ENCODE peak calls at places on chromosomes 7 and 10, in nine cellular contexts. X, L, H, U, E, W, D, V and O are unnamed samples.
A peak's percentile ranks its signal among the peaks of the same experiment; 100 is the strongest.

GRCh38 chr10:22723343-22723779 is 9.0 kb upstream of the PIP4K2A start:
- DNase-seq in X (no peak), L (no peak), H (no peak), U (no peak), E (no peak), W (no peak), D (no peak), V (no peak), O (no peak)

GRCh38 chr7:121994625-121995410 is 121.9 kb downstream of the PTPRZ1 start:
- DNase-seq in X (no peak), L (peak; percentile 51), H (no peak), U (peak; percentile 48), E (peak; percentile 70), W (peak; percentile 77), D (peak; percentile 51), V (peak; percentile 64), O (peak; percentile 67)

GRCh38 chr10:28375399-28376354 is 72.8 kb upstream of the MPP7 start:
- DNase-seq in X (no peak), L (no peak), H (no peak), U (peak; percentile 66), E (no peak), W (no peak), D (no peak), V (no peak), O (no peak)

GRCh38 chr7:131186816-131187215 is 140.9 kb upstream of the MKLN1 start:
- DNase-seq in X (no peak), L (no peak), H (no peak), U (no peak), E (no peak), W (no peak), D (peak; percentile 18), V (no peak), O (no peak)

GRCh38 chr7:70484255-70484654 is 647.7 kb upstream of the GALNT17 start:
- DNase-seq in X (no peak), L (no peak), H (no peak), U (no peak), E (no peak), W (no peak), D (no peak), V (no peak), O (no peak)

GRCh38 chr7:66837661-66838060 is 83.4 kb upstream of the TMEM248 start:
- DNase-seq in X (peak; percentile 32), L (no peak), H (no peak), U (no peak), E (no peak), W (no peak), D (no peak), V (no peak), O (no peak)

GRCh38 chr7:16416289-16417282 is 4.8 kb downstream of the CRPPA start:
- DNase-seq in X (no peak), L (no peak), H (no peak), U (no peak), E (no peak), W (no peak), D (no peak), V (no peak), O (no peak)

GRCh38 chr7:131072505-131073091 is 255.1 kb upstream of the MKLN1 start:
- DNase-seq in X (no peak), L (no peak), H (no peak), U (no peak), E (no peak), W (peak; percentile 59), D (no peak), V (no peak), O (no peak)

GRCh38 chr7:18125536-18125935 is 97.9 kb upstream of the PRPS1L1 start:
- DNase-seq in X (no peak), L (no peak), H (no peak), U (no peak), E (no peak), W (no peak), D (no peak), V (no peak), O (no peak)

GRCh38 chr7:44489955-44490350 is 505 bp downstream of the NUDCD3 start:
- DNase-seq in X (no peak), L (no peak), H (no peak), U (no peak), E (no peak), W (no peak), D (peak; percentile 19), V (no peak), O (no peak)

GRCh38 chr10:120841522-120842189 is 9.5 kb upstream of the WDR11 start:
- DNase-seq in X (no peak), L (no peak), H (no peak), U (no peak), E (peak; percentile 82), W (no peak), D (no peak), V (peak; percentile 20), O (no peak)

GRCh38 chr10:99658622-99659030 is 683 bp upstream of the ENTPD7 start:
- DNase-seq in X (no peak), L (peak; percentile 85), H (peak; percentile 31), U (peak; percentile 60), E (peak; percentile 39), W (peak; percentile 24), D (peak; percentile 76), V (no peak), O (peak; percentile 16)

GRCh38 chr10:99659868-99660366 is 608 bp downstream of the ENTPD7 start:
- DNase-seq in X (no peak), L (peak; percentile 53), H (no peak), U (no peak), E (no peak), W (no peak), D (no peak), V (no peak), O (no peak)

GRCh38 chr10:99659031-99659867 is at the start of gene ENTPD7:
- DNase-seq in X (peak; percentile 96), L (peak; percentile 97), H (peak; percentile 95), U (peak; percentile 96), E (peak; percentile 93), W (peak; percentile 99), D (peak; percentile 97), V (peak; percentile 82), O (peak; percentile 95)

GRCh38 chr10:99660662-99661369 is 1.5 kb downstream of the ENTPD7 start:
- DNase-seq in X (no peak), L (no peak), H (no peak), U (no peak), E (no peak), W (no peak), D (no peak), V (no peak), O (no peak)

GRCh38 chr10:99661370-99661749 is 2.1 kb downstream of the ENTPD7 start:
- DNase-seq in X (no peak), L (no peak), H (no peak), U (no peak), E (no peak), W (no peak), D (peak; percentile 39), V (peak; percentile 94), O (no peak)
- H3K4me3 ChIP-seq in X (no peak overlapping the region), L (peak overlapping the region; percentile 91), H (peak overlapping the region; percentile 13), U (no peak overlapping the region), E (no peak overlapping the region), W (no peak overlapping the region), D (no peak overlapping the region), V (no peak overlapping the region), O (no peak overlapping the region)

DNA sequence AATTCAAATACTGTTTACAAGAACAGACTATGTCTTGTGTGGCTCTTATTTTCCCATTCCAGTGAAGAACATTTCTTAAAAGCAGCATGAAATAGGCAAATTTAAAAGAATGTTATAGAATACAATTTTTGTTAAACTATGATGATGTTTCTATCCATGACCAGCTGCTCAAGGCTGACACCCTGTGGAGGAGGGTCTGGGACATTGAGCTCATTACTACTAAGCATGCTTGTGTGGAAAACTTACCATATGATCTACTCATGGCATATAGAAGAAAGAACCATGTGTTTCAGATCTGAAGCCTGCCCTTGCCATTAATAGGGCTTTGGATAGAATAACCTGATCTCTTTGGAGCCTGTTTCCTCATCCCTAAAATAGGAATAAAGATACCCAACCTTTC is 125.0 kb downstream of the FOXP2 start:
- DNase-seq in X (no peak), L (no peak), H (no peak), U (no peak), E (peak; percentile 12), W (peak; percentile 20), D (no peak), V (no peak), O (no peak)
- TF ChIP-seq CTCF in X (no peak), L (peak; percentile 23), H (peak; percentile 39), U (no peak), E (peak; percentile 41), W (peak; percentile 36), D (no peak), V (peak; percentile 37), O (no peak)

DNA sequence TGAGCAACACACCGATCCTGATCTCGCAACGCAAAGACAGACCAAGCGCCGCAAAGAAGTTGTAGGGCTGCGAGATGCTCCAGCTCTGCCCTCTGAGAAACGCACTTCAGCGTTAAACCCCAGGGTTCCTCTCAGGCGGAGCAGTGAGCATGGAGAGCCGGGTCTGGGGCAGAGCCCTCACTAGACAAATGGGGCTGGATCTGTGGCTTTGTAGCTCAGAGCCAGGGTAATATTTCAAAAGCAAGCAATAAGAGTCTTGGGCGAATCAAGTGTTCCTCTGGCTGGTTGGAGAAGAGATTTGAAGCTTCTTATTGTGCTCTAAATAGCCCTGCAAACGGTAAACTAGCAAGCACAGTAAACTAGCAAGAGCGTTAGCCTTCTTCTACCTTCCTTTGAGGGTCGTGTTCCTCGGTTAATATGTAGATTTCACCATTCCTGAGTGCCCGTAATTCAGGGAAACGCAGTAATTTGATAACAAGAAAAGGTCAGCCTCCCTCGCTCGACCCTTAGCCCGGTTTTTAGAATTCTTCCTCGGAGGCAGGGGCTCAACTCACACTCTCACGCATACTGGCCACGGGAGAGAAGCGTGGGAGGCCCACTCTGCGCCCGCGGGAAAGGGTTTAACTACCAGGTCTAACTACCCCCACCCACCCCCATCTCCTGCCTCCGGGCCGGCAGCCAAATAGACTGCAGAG is 6.7 kb downstream of the SKAP2 start:
- DNase-seq in X (peak; percentile 64), L (peak; percentile 69), H (no peak), U (peak; percentile 35), E (no peak), W (peak; percentile 77), D (peak; percentile 39), V (no peak), O (no peak)
- H3K4me1 ChIP-seq in X (no peaks in the 10 kb centered on the region), L (no peaks in the 10 kb centered on the region), H (no peaks in the 10 kb centered on the region), U (no peaks in the 10 kb centered on the region), E (peaks cover 20% of the 10 kb centered on the region), W (no peaks in the 10 kb centered on the region), D (peaks cover 14% of the 10 kb centered on the region), V (peaks cover 74% of the 10 kb centered on the region), O (no peaks in the 10 kb centered on the region)

GRCh38 chr7:116728413-116728812 is 56.4 kb downstream of the MET start:
- DNase-seq in X (no peak), L (no peak), H (no peak), U (no peak), E (no peak), W (no peak), D (no peak), V (no peak), O (no peak)

GRCh38 chr7:116730097-116731018 is 58.4 kb downstream of the MET start:
- DNase-seq in X (no peak), L (no peak), H (no peak), U (no peak), E (no peak), W (no peak), D (no peak), V (no peak), O (no peak)

GRCh38 chr7:116731737-116732335 is 59.8 kb downstream of the MET start:
- DNase-seq in X (no peak), L (no peak), H (no peak), U (no peak), E (peak; percentile 36), W (no peak), D (no peak), V (no peak), O (no peak)

GRCh38 chr7:116732788-116733709 is 61.1 kb downstream of the MET start:
- DNase-seq in X (no peak), L (no peak), H (no peak), U (no peak), E (peak; percentile 21), W (no peak), D (no peak), V (no peak), O (no peak)

GRCh38 chr7:116731019-116731388 is 59.0 kb downstream of the MET start:
- DNase-seq in X (no peak), L (no peak), H (no peak), U (no peak), E (no peak), W (no peak), D (no peak), V (no peak), O (no peak)
- H3K4me3 ChIP-seq in X (no peak overlapping the region), L (no peak overlapping the region), H (no peak overlapping the region), U (no peak overlapping the region), E (no peak overlapping the region), W (no peak overlapping the region), D (no peak overlapping the region), V (no peak overlapping the region), O (no peak overlapping the region)